ENCODE peak calls at places on chromosomes 16 and 17, in five cellular contexts. N is esophagus muscularis mucosa; X is CD4-positive, alpha-beta T cell; B is ovary; V is AG09319. E is an unnamed sample.

GRCh38 chr17:82384730-82385429 is 13.3 kb downstream of the UTS2R start:
- DNase-seq in B (peak), V (peak), N (no peak), X (no peak), E (peak)

GRCh38 chr17:42347198-42347597 is 41.0 kb downstream of the STAT3 start:
- DNase-seq in X (no peak), V (peak), N (no peak), B (peak), E (no peak)

GRCh38 chr16:69940676-69941075 is 10.5 kb upstream of the CLEC18A start:
- DNase-seq in N (no peak), V (no peak), X (no peak), B (no peak), E (no peak)

GRCh38 chr16:75576384-75576811 is 10.2 kb downstream of the GABARAPL2 start:
- DNase-seq in N (no peak), B (no peak), V (no peak), X (no peak), E (no peak)

GRCh38 chr17:5698959-5699358 is 114.7 kb upstream of the NLRP1 start:
- DNase-seq in B (no peak), V (no peak), X (no peak), N (no peak), E (no peak)

GRCh38 chr17:73043686-73044581 is 48.6 kb downstream of the SLC39A11 start:
- DNase-seq in V (peak), X (no peak), B (no peak), N (no peak), E (no peak)

GRCh38 chr17:77811521-77811920 is 147.0 kb upstream of the TNRC6C start:
- DNase-seq in V (no peak), B (no peak), N (no peak), X (no peak), E (no peak)

GRCh38 chr16:30535777-30536190 is 1.1 kb upstream of the ZNF747 start:
- DNase-seq in X (peak), V (peak), B (peak), N (no peak), E (peak)

GRCh38 chr17:64063088-64063487 is 42.7 kb upstream of the ICAM2 start:
- DNase-seq in N (no peak), X (no peak), V (no peak), B (no peak), E (no peak)

GRCh38 chr16:75497558-75497957 is 2.3 kb upstream of the CHST6 start:
- DNase-seq in X (no peak), N (no peak), V (no peak), B (no peak), E (no peak)

GRCh38 chr16:24344791-24345190 is 88.7 kb downstream of the CACNG3 start:
- DNase-seq in V (no peak), B (no peak), X (no peak), N (no peak), E (no peak)

GRCh38 chr17:45394913-45395568 is 37.6 kb downstream of the ARHGAP27 start:
- DNase-seq in B (peak), X (no peak), N (no peak), V (peak), E (peak)

GRCh38 chr17:48202945-48203344 is 95.4 kb downstream of the SNX11 start:
- DNase-seq in V (no peak), X (no peak), B (no peak), N (no peak), E (no peak)
- TF ChIP-seq CTCF in V (no peak), X (no peak), B (no peak), N (no peak), E (no peak)

DNA sequence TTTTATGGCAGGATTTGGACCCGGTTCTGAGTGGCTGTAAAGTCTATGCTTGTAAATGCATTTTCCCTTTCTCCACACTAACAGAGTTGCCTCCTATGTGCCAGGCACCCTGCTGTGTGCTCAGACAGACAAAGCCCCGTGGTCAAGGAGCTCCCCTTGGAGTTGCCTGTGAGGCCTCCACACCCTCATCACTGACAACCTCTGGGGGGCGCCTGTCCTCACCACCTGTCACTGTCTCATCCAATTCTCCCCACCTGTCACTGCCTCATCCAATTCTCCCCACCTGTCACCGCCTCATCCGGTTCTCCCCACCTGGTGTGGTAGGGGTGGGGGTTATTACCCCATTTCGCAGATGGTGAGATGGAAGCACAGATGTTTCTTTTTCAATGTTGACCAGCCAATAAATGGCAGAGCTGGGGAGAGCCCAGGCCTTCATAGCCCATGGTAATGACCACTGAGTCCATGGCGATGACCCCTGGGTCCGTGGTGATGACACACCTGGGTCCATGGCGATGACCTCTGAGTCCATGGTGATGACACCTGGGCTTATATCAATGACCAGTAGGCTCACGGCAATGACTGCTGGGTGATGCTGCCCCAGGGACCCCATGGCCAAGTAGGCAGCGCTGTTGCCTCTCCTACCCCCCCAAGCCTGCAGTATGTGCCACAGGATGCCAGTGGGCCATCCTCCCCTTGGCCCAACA is 150.1 kb downstream of the IRF8 start:
- DNase-seq in B (no peak), V (no peak), X (no peak), N (no peak), E (peak)
- TF ChIP-seq CTCF in B (no peak), V (no peak), X (no peak), N (no peak), E (peak)

GRCh38 chr16:73116576-73116975 is 68.6 kb upstream of the ZFHX3 start:
- DNase-seq in X (no peak), N (no peak), B (no peak), V (no peak), E (no peak)
- TF ChIP-seq CTCF in X (no peak), N (no peak), B (no peak), V (no peak), E (no peak)

GRCh38 chr16:83978401-83978904 is 10.4 kb downstream of the NECAB2 start:
- DNase-seq in V (no peak), X (no peak), B (no peak), N (no peak), E (no peak)
- TF ChIP-seq CTCF in V (no peak), X (no peak), B (no peak), N (no peak), E (no peak)

DNA sequence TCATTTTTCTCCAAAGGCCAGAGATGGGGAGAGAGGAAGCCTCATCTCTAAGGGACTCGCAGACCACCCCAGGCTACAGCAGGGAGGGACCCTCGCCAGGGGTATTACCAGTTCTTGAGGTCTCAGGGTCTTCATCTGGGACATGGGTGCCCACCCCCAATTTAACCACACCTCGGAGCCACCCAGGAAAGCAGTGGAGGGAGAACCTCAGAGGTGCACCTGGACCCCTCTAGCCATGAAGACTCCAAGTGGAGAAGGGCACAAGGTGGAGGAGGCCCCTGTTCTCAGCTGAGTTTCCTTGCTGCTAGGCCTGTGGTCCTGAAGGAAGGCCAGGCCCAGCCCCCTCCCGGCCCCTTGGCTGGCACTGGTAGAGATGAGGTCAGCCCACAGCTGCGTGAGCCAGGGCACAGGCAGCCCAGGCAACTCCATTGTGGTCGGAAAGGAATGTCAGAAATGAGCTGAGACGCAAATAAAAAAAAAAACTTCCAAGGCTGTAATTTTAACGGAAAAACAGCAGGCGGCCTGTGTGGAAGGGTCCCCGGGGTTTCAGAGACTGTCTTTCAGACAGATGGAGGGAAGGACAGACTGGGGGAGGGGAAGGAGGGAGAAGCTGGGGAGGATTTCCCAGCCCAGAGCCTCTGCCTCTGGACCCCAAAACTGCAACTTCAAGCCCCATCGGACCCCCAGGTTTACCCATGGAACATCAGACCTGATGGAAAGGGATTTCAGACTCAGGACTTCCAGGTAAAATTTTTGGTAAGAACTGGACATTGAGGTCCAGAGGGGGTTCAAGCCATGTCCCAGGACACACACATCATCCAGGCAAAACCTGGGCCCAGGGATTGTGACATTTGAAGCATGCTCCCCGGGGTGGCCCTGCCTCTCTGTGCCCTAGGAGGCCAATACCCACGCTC is 25.5 kb upstream of the MRPS23 start:
- DNase-seq in B (peak), X (no peak), N (no peak), V (peak), E (peak)
- TF ChIP-seq CTCF in B (peak), X (no peak), N (peak), V (peak), E (peak)

GRCh38 chr16:53220585-53220984 is 165.8 kb downstream of the CHD9 start:
- DNase-seq in X (no peak), N (no peak), B (no peak), V (no peak), E (peak)
- TF ChIP-seq CTCF in X (no peak), N (peak), B (no peak), V (peak), E (peak)

GRCh38 chr17:21058098-21058893 is 15.5 kb upstream of the USP22 start:
- DNase-seq in B (no peak), V (no peak), N (no peak), X (no peak), E (peak)
- TF ChIP-seq CTCF in B (no peak), V (no peak), N (no peak), X (no peak), E (peak)

GRCh38 chr17:48160177-48160967 is 52.8 kb downstream of the SNX11 start:
- DNase-seq in N (no peak), X (no peak), B (no peak), V (no peak), E (peak)

GRCh38 chr17:48162305-48162934 is 54.9 kb downstream of the SNX11 start:
- DNase-seq in B (no peak), N (no peak), X (no peak), V (no peak), E (no peak)

GRCh38 chr17:48161127-48161905 is 53.8 kb downstream of the SNX11 start:
- DNase-seq in V (no peak), X (no peak), B (no peak), N (no peak), E (no peak)

GRCh38 chr17:48162946-48163506 is 55.5 kb downstream of the SNX11 start:
- DNase-seq in N (no peak), V (no peak), B (no peak), X (no peak), E (no peak)

DNA sequence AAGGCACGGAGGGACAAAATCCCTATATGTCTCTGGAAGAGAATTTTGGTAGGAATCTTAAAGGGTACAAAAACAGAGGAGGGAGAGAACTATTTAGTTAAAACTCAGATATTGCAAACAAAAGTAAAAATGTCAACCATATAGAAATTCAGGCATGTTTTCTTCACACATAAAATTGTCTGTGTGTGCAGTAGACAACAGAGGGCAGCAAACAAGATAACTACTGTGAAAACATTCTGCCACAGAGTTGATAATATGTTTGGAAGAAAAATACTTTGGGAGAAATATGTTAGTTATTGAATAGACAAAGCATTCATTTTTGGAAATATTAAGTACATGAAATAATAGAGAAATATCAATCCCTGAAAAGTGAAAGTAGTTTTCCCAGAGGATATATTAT is 56.2 kb downstream of the SNX11 start:
- DNase-seq in X (no peak), N (no peak), B (no peak), V (no peak), E (no peak)
- TF ChIP-seq CTCF in X (no peak), N (no peak), B (no peak), V (no peak), E (peak)

DNA sequence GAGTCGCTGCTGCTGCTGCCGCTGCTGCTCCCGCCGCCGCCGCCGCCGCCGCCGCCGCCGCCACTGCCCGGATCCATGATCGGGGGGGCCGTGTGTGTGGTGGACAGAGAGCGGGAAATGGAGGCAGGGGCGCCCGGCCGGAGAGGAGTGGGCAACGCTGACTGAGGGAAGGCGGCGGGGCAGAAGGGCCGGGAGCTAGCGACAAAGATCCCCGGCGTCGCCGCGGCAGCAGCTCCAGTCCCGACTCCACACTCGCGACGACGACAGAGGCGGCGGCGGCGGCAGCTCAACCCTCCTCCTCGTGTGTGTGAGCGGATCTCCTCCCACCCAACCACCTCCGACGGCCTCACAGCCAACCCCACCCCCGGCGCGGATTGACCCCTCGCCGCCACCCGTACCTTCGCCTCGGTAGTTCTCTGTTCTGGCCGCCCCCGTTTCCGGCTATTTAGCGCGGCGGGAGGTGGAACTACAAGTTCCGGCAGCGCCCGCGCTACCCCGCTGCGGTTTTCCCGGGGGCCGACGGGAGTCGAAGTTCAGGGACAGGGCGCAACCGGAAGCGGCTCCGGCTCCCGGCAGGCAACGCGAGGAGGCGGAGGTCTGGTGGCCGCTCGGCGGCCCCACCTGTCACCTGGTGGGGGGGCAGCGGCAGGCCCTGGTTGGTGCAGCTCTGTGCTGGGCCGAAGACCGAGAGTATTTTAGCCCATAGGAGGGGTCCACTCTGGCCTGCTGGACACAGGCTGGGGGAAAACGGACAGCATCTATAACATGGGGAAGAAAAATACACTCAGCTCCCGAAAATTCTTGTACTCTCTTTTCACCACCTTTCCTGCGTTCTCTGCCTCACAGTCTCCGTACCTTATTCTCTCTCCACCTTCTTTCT is at the start of gene GSPT1:
- DNase-seq in X (peak), B (peak), V (peak), N (peak), E (peak)
- TF ChIP-seq CTCF in X (no peak), B (peak), V (no peak), N (peak), E (no peak)

E was measured in endodermal cell.